ENCODE peak calls at places on chromosome 3, in eight cellular contexts. G, Q, F, L, A, W, H and R are unnamed samples.

GRCh38 chr3:191235331-191236314 is 36.6 kb downstream of the OSTN start:
- DNase-seq in A (no peak), Q (peak), F (no peak), W (peak), H (no peak), L (no peak), G (peak), R (no peak)

GRCh38 chr3:56835626-56836025 is 33.9 kb upstream of the ARHGEF3 start:
- DNase-seq in G (peak), W (no peak), A (peak), H (no peak), L (no peak), F (no peak), Q (no peak), R (no peak)

GRCh38 chr3:143035466-143036214 is 34.3 kb downstream of the U2SURP start:
- DNase-seq in L (no peak), Q (no peak), A (no peak), W (peak), G (no peak), F (no peak), H (no peak), R (no peak)

GRCh38 chr3:34396288-34396687 is 597.9 kb downstream of the PDCD6IP start:
- DNase-seq in A (no peak), H (no peak), Q (no peak), L (no peak), F (peak), G (no peak), W (no peak), R (no peak)

GRCh38 chr3:154780263-154780662 is 299.9 kb upstream of the MME start:
- DNase-seq in F (no peak), G (no peak), L (peak), H (no peak), A (no peak), Q (no peak), W (no peak), R (no peak)

GRCh38 chr3:58049143-58049785 is 41.0 kb downstream of the FLNB start:
- DNase-seq in A (peak), H (peak), F (peak), Q (no peak), W (peak), G (peak), L (peak), R (peak)

GRCh38 chr3:191762323-191762960 is 301.5 kb downstream of the PYDC2 start:
- DNase-seq in Q (no peak), W (no peak), A (peak), H (peak), L (peak), G (peak), F (no peak), R (no peak)

GRCh38 chr3:174337227-174337626 is 521.9 kb upstream of the NAALADL2 start:
- DNase-seq in H (no peak), L (no peak), W (no peak), A (peak), G (no peak), Q (peak), F (no peak), R (no peak)

GRCh38 chr3:39814007-39814406 is 4.6 kb downstream of the MYRIP start:
- DNase-seq in A (peak), H (no peak), W (peak), Q (no peak), L (no peak), F (no peak), G (no peak), R (peak)

GRCh38 chr3:7536510-7536909 is 675.6 kb downstream of the GRM7 start:
- DNase-seq in Q (no peak), L (no peak), F (no peak), W (no peak), A (no peak), H (no peak), G (no peak), R (no peak)

DNA sequence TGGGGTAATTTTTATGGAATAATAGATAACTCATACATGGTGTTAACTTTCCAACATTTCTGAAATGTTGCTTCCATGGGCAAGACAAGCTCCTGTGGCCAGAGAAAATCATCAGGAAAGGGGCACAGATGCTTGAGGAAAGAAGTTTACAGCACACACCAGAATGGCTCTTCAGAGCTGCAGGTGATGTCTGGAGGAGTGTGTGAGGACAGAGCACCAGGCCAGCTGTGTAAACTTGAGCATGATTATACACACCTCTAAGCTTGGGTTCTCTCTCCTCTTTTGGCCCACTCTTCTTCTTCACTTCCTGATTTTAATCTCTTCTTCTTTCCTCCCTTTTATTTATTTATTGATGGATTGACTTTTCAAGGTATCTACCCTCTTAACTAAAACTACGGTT is 676.0 kb downstream of the GRM7 start:
- DNase-seq in F (no peak), Q (no peak), A (no peak), W (no peak), G (no peak), H (no peak), L (no peak), R (no peak)
- H3K4me3 ChIP-seq in F (no peak), Q (no peak), A (no peak), W (no peak), G (no peak), H (no peak), L (no peak), R (no peak)

GRCh38 chr3:4586381-4586780 is 93.2 kb downstream of the ITPR1 start:
- DNase-seq in G (no peak), Q (no peak), H (no peak), L (no peak), W (no peak), F (no peak), A (no peak), R (no peak)

GRCh38 chr3:4589475-4590111 is 96.4 kb downstream of the ITPR1 start:
- DNase-seq in Q (no peak), W (no peak), L (no peak), G (no peak), H (no peak), A (no peak), F (no peak), R (no peak)

GRCh38 chr3:4587061-4587837 is 94.1 kb downstream of the ITPR1 start:
- DNase-seq in Q (no peak), A (no peak), F (peak), H (no peak), G (no peak), L (no peak), W (no peak), R (no peak)

GRCh38 chr3:4587838-4588105 is 94.6 kb downstream of the ITPR1 start:
- DNase-seq in F (no peak), G (no peak), A (no peak), Q (no peak), L (no peak), W (no peak), H (no peak), R (no peak)

GRCh38 chr3:4588410-4588809 is 95.3 kb downstream of the ITPR1 start:
- DNase-seq in L (no peak), Q (no peak), A (no peak), H (peak), W (peak), F (peak), G (peak), R (no peak)
- TF ChIP-seq CTCF in L (no peak), Q (no peak), A (no peak), H (no peak), W (no peak), F (no peak), G (no peak), R (no peak)

GRCh38 chr3:94162700-94163099 is 99.8 kb downstream of the NSUN3 start:
- DNase-seq in G (peak), F (no peak), L (no peak), A (no peak), H (peak), W (no peak), Q (no peak), R (no peak)

GRCh38 chr3:94158461-94158860 is 95.6 kb downstream of the NSUN3 start:
- DNase-seq in H (no peak), A (no peak), F (no peak), L (no peak), Q (no peak), G (no peak), W (no peak), R (no peak)

GRCh38 chr3:94159062-94159726 is 96.3 kb downstream of the NSUN3 start:
- DNase-seq in W (no peak), F (no peak), G (peak), H (peak), L (no peak), A (no peak), Q (no peak), R (no peak)
- H3K4me3 ChIP-seq in W (no peak), F (no peak), G (peak), H (no peak), L (no peak), A (no peak), Q (no peak), R (no peak)

DNA sequence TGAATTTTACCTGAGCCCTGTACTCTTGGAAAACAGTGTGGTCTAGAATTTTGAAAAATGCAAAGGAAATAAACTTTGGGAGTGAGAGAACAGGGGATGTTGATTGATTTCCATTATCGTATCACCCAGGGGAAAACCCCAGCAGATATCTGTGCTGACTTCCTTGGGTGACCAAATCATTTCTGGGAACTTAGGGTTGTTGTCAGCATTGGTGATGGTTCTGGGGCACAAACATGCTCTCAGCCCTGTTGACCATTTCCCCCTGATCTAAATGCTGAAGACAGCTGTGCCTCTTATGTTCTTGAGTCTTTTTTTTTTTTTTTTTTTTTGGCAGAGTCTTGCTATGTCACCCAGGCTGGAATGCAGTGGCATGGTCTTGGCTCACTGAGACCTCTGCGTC is 327.5 kb upstream of the LRRFIP2 start:
- DNase-seq in Q (no peak), A (no peak), H (no peak), L (no peak), F (no peak), G (no peak), W (no peak), R (no peak)
- TF ChIP-seq CTCF in Q (no peak), A (no peak), H (no peak), L (no peak), F (no peak), G (no peak), W (no peak), R (no peak)

GRCh38 chr3:120568624-120569023 is 27.5 kb upstream of the NDUFB4 start:
- DNase-seq in H (no peak), W (no peak), Q (no peak), G (no peak), A (no peak), L (no peak), F (no peak), R (no peak)
- H3K4me3 ChIP-seq in H (no peak), W (no peak), Q (no peak), G (no peak), A (no peak), L (no peak), F (no peak), R (no peak)

GRCh38 chr3:123258359-123258758 is 56.6 kb downstream of the SEC22A start:
- DNase-seq in G (no peak), Q (no peak), A (no peak), F (no peak), H (no peak), L (no peak), W (no peak), R (no peak)

GRCh38 chr3:123261666-123262065 is 59.9 kb downstream of the SEC22A start:
- DNase-seq in F (no peak), G (no peak), L (no peak), W (no peak), Q (peak), H (no peak), A (no peak), R (no peak)

GRCh38 chr3:123262226-123262625 is 60.5 kb downstream of the SEC22A start:
- DNase-seq in L (no peak), H (no peak), W (no peak), Q (no peak), F (no peak), A (no peak), G (no peak), R (no peak)

GRCh38 chr3:123256256-123256655 is 54.5 kb downstream of the SEC22A start:
- DNase-seq in L (no peak), Q (no peak), W (no peak), F (no peak), A (no peak), G (peak), H (no peak), R (no peak)

DNA sequence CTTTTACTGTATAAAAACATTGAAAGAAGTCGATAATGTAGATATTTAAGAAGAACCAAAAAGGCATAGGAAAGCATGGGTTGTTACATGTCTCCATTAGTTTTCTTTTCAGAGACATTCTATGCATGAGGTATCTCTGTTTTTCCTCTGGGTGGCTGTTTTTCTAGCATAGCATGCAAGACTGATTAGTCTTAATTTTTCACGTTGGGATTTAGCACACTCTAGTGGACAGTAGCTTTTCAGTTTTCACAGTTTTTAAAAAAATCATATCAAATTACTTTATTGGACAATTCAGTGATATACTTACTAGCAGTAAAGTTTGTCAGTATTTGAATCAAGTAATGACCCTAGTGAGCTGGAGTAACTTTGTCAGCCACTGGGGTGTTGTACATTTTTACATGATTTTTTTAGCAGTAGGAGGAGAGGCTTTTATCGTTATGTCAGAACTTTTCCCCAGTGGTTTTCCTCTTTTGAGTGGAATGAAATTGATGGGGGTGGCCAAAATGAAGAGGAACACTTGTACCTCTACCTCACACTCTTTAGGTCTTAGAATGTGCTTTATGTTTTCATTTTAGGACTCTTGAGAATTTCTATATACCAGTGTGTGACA is 57.2 kb downstream of the SEC22A start:
- DNase-seq in W (peak), Q (peak), L (no peak), G (peak), F (no peak), H (peak), A (peak), R (peak)
- TF ChIP-seq CTCF in W (peak), Q (peak), L (peak), G (peak), F (peak), H (peak), A (peak), R (peak)

DNA sequence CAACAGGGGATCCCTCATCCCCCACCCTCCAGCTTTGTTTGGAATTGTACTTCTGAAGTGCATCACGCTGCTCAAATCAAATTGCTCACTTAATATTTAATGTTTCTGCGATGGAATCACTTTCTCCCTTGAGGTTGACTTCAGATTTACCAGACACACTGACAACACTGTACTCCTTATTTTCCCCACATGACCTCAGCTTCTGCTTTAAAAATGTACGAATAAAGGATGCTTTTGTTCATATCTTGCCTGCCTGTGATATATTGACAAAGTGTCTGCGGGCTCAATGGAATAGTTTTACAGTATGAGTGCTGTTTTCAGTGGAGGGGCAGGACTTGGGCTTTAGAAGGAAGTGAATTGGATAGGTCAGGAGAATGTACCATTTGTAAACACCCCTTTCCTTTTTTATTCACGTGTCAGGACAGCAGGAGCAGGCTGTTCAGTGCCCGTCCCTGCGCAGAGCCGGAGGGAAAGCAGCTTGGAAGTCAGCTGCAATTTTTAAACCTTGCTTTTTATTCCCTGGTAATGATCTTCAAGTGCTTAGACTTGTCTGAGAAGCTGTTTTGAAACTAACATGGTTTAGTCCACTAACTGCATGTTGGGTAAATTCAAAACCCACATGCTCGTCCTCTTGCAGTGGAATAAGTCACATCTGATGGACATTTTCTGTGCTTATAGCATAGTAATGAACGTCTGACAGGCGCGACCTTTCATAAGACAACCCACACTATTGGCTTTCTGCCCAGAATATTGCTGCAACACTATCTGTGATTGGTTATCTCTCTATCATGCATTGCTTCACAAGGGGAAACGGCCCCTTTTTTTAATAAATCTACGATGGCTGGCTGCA is 29.9 kb downstream of the MBNL1 start:
- DNase-seq in H (peak), A (peak), Q (no peak), F (peak), L (peak), W (peak), G (peak), R (peak)
- H3K4me3 ChIP-seq in H (peak), A (no peak), Q (no peak), F (peak), L (peak), W (peak), G (peak), R (peak)

DNA sequence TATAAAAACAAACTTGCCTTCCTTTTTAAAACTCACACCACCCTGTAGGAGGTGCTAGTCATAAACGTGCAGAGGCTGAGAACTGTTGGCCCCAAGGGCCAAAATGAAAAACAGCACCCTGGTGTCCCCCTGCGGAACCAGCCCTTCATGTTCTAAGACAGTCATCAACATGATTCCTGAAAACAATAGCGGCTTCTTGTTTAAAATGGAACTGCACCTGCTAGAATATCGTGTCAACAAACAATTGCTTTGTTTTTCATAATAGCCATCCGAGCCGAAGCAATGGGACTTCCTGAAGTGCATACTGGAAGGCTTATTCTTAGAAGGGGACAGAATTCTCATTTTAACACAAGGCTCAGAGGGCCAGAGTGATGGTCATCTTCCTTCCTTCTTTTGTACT is 43.7 kb downstream of the MECOM start:
- DNase-seq in F (no peak), A (peak), H (no peak), Q (no peak), L (no peak), G (no peak), W (no peak), R (no peak)
- TF ChIP-seq CTCF in F (no peak), A (no peak), H (peak), Q (no peak), L (peak), G (peak), W (no peak), R (no peak)

GRCh38 chr3:69423756-69424155 is 37.9 kb upstream of the FRMD4B start:
- DNase-seq in H (no peak), A (no peak), F (no peak), L (no peak), G (no peak), W (peak), Q (no peak), R (no peak)

GRCh38 chr3:69426905-69427304 is 41.0 kb upstream of the FRMD4B start:
- DNase-seq in A (no peak), H (no peak), G (no peak), W (no peak), L (no peak), F (no peak), Q (no peak), R (no peak)

GRCh38 chr3:69425249-69425648 is 39.4 kb upstream of the FRMD4B start:
- DNase-seq in W (peak), A (peak), L (peak), Q (peak), G (peak), H (peak), F (no peak), R (no peak)

GRCh38 chr3:69428657-69429255 is 42.9 kb upstream of the FRMD4B start:
- DNase-seq in F (no peak), W (no peak), H (no peak), A (no peak), L (no peak), G (no peak), Q (no peak), R (no peak)

DNA sequence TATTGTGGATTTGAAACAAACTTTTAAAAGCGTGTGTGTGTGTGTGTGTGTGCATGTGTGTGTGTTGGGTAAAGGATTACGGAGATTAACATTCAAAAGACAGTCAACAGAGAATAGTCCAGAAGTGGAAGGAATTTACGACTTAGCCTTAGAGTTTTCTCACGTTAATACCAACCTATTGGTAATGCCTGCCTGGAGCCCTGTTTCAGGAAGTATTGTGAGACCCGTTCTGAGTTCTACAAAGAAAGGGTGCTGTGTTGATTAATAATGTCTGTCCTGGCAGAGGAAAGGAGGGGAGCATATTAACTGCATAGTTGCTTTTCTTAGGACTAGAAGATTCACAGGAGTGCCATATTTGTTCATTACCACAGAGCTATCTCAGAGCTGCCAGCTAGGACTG is 40.4 kb upstream of the FRMD4B start:
- DNase-seq in Q (no peak), L (no peak), W (no peak), G (no peak), F (no peak), A (no peak), H (peak), R (no peak)
- H3K4me3 ChIP-seq in Q (no peak), L (no peak), W (no peak), G (no peak), F (no peak), A (no peak), H (no peak), R (no peak)